ENCODE peak calls at places on chromosome 2, in six cellular contexts. Z, T, W, D, H and P are unnamed samples.

GRCh38 chr2:219433666-219434467 is 776 bp upstream of the SPEG start:
- DNase-seq in Z (peak; percentile 87), T (peak; percentile 57), W (peak; percentile 70), D (peak; percentile 35), H (no peak), P (peak; percentile 31)

GRCh38 chr2:128324897-128325410 is 6.3 kb upstream of the HS6ST1 start:
- DNase-seq in Z (no peak), T (no peak), W (no peak), D (no peak), H (no peak), P (no peak)

GRCh38 chr2:204825054-204825453 is 279.8 kb downstream of the PARD3B start:
- DNase-seq in Z (no peak), T (no peak), W (no peak), D (no peak), H (no peak), P (no peak)

GRCh38 chr2:191115801-191116200 is 35.0 kb downstream of the STAT4 start:
- DNase-seq in Z (no peak), T (no peak), W (no peak), D (no peak), H (no peak), P (no peak)

GRCh38 chr2:143193121-143193520 is 63.9 kb downstream of the ARHGAP15 start:
- DNase-seq in Z (no peak), T (no peak), W (no peak), D (no peak), H (no peak), P (no peak)

GRCh38 chr2:64019083-64019974 is at the start of gene VPS54:
- DNase-seq in Z (peak; percentile 80), T (peak; percentile 63), W (peak; percentile 80), D (peak; percentile 67), H (peak; percentile 56), P (peak; percentile 93)

GRCh38 chr2:70977605-70978205 is 725 bp upstream of the ANKRD53 start:
- DNase-seq in Z (peak; percentile 48), T (peak; percentile 57), W (no peak), D (peak; percentile 36), H (peak; percentile 35), P (peak; percentile 79)

GRCh38 chr2:53028259-53028658 is 739.3 kb upstream of the CHAC2 start:
- DNase-seq in Z (no peak), T (no peak), W (no peak), D (no peak), H (no peak), P (no peak)

GRCh38 chr2:174827371-174828369 is 63.4 kb upstream of the CHRNA1 start:
- DNase-seq in Z (no peak), T (no peak), W (no peak), D (no peak), H (peak; percentile 82), P (no peak)

GRCh38 chr2:86793752-86794151 is 3.0 kb upstream of the CD8A start:
- DNase-seq in Z (no peak), T (no peak), W (no peak), D (no peak), H (no peak), P (no peak)

GRCh38 chr2:10574911-10575310 is 114.9 kb downstream of the NOL10 start:
- DNase-seq in Z (no peak), T (no peak), W (no peak), D (no peak), H (no peak), P (no peak)

GRCh38 chr2:55965276-55965675 is 41.7 kb upstream of the EFEMP1 start:
- DNase-seq in Z (no peak), T (no peak), W (no peak), D (no peak), H (peak; percentile 73), P (no peak)

GRCh38 chr2:226743911-226744310 is 55.7 kb downstream of the IRS1 start:
- DNase-seq in Z (no peak), T (no peak), W (no peak), D (no peak), H (no peak), P (no peak)

GRCh38 chr2:222693837-222694236 is 22.4 kb downstream of the MOGAT1 start:
- DNase-seq in Z (no peak), T (no peak), W (no peak), D (peak; percentile 63), H (peak; percentile 27), P (no peak)

GRCh38 chr2:163934134-163934533 is 198.3 kb upstream of the FIGN start:
- DNase-seq in Z (no peak), T (no peak), W (no peak), D (no peak), H (no peak), P (no peak)

GRCh38 chr2:108906403-108907077 is 82.5 kb downstream of the EDAR start:
- DNase-seq in Z (peak; percentile 41), T (no peak), W (no peak), D (no peak), H (no peak), P (peak; percentile 61)

GRCh38 chr2:234251326-234252271 is 201.1 kb downstream of the SPP2 start:
- DNase-seq in Z (no peak), T (peak; percentile 48), W (no peak), D (peak; percentile 10), H (peak; percentile 91), P (no peak)

DNA sequence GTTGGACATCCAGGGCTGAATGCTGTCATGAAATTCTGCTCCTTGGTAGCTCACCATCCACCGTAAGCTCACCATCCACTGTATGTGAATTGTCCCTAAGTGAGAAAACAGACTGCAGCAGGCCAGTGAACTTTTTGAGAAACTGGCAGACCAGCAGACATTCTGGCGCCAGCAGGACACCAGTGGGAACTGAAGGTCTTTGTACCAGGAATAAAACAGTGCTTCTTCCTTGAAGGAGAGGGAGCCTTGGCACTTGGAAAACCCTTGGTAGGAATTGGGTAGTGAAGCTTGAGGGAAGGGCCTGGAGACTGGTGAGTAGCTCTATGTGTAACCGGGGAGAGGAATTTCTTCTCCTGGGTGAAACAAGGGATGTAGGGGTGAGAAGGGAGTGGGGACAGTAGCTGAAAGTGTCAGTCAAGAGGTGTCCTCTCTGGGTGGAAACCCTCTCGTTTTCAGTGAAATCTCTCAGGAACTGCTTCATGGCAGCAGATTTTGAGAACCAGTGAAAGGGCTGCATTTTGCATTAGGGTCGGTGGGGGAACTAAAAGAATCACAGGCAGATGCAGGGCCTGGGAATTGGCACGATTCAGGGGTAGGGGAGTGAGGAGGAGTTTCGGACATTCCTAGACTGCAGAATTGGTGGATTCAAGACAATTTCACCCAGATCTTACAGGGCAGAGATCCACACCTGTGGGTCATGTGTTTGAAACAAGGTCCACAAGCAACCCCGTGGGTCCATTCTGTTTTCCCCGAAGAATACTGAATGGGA is 131.4 kb upstream of the DLX2 start:
- DNase-seq in Z (no peak), T (no peak), W (no peak), D (no peak), H (no peak), P (no peak)
- H3K4me3 ChIP-seq in Z (peak overlapping the region; percentile 44), T (peak overlapping the region; percentile 34), W (no peak overlapping the region), D (no peak overlapping the region), H (no peak overlapping the region), P (no peak overlapping the region)

GRCh38 chr2:106189325-106189724 is 4.8 kb downstream of the UXS1 start:
- DNase-seq in Z (no peak), T (no peak), W (no peak), D (no peak), H (no peak), P (no peak)
- H3K4me1 ChIP-seq in Z (peaks cover 8% of the 10 kb centered on the region), T (peaks cover 3% of the 10 kb centered on the region), W (peaks cover 35% of the 10 kb centered on the region), D (peaks cover 34% of the 10 kb centered on the region), H (peaks cover 9% of the 10 kb centered on the region), P (peaks cover 22% of the 10 kb centered on the region)

DNA sequence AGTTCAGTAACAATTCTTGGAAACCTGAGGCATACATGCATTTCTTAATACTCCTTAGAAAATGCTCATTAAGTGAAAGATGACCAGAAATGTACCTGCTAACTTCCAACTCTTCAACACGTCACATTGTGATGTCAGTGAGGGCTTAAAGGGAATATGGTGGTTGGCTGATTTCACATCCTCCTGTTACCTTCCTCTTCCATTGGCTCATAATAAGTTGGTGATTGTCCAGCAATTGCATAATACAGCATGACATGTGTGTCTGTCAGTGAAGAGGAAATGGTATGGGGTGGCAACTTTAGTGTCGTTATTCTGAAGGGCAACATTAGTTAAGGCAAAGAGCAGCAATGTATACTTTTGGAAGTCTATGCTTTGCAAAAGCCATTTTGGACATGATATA is 26.0 kb downstream of the PLEK start:
- DNase-seq in Z (no peak), T (no peak), W (no peak), D (no peak), H (no peak), P (no peak)
- TF ChIP-seq POLR2AphosphoS5 in Z (no peak), T (no peak), W (no peak), D (no peak), H (no peak), P (no peak)

DNA sequence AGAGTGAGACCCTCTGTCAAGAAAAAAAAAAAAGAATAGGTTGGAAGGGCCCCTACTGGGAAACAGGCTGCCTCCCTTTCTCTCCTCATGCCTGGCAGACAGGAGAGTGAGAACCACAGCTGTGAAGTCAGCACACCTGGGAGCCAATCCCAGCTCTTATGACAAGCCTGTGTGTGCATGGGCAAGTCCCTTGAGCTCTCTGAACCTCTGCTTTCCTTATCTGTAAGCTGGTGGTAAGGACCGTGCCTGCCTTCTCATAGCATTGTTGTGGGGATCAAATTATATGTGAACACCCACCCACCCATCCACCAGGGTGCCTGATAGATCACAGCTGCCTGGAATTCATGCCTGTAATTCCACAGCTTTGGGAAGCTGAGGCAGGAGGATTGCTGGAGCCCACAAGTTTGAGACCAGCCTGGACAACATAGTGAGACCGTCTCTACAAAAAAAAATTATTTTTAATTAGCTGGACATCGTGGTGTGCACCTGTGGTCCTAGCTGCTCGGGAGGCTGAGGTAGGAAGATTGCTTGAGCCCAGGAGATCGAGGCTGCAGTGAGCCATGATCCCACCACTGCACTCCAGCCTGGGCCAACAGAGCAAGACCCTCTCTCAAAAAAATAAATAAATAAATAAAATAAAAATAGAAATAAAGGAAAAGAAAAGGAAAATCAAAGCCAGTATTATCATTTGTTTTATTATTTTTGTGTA is 66.9 kb upstream of the MCFD2 start:
- DNase-seq in Z (no peak), T (no peak), W (no peak), D (no peak), H (no peak), P (no peak)
- H3K4me3 ChIP-seq in Z (no peak overlapping the region), T (no peak overlapping the region), W (no peak overlapping the region), D (no peak overlapping the region), H (no peak overlapping the region), P (no peak overlapping the region)

GRCh38 chr2:23497063-23497462 is 112.1 kb downstream of the KLHL29 start:
- DNase-seq in Z (no peak), T (no peak), W (no peak), D (no peak), H (peak; percentile 75), P (peak; percentile 36)
- H3K4me1 ChIP-seq in Z (peaks cover 15% of the 10 kb centered on the region), T (no peaks in the 10 kb centered on the region), W (no peaks in the 10 kb centered on the region), D (peaks cover 3% of the 10 kb centered on the region), H (peaks cover 14% of the 10 kb centered on the region), P (peaks cover 28% of the 10 kb centered on the region)